ENCODE peak calls at places on chromosomes 6 and 20, in nine cellular contexts. F is breast epithelium; O is foreskin fibroblast; P is BJ; A is NCI-H1694; X is AG10803; U is T-cell; R is OCI-LY7; N is activated naive CD4-positive, alpha-beta T cell treated with anti-CD3 and anti-CD28 coated beads, Interleukin-2, amount 50 U/mL, for 72 hours. Q is an unnamed sample.

GRCh38 chr6:170023620-170024521 is 267.0 kb downstream of the DLL1 start:
- DNase-seq in A (no peak), X (no peak), U (no peak), O (no peak), P (no peak), N (peak), F (no peak), R (no peak), Q (no peak)

GRCh38 chr6:217048-217659 is 75.1 kb upstream of the DUSP22 start:
- DNase-seq in R (peak), F (no peak), P (no peak), O (no peak), N (no peak), A (no peak), U (no peak), X (no peak), Q (peak)

GRCh38 chr6:157849288-157850017 is 26.4 kb downstream of the SNX9 start:
- DNase-seq in U (no peak), R (no peak), A (no peak), F (no peak), P (no peak), O (no peak), N (no peak), X (no peak), Q (no peak)

GRCh38 chr6:90098025-90098474 is 198.6 kb downstream of the BACH2 start:
- DNase-seq in R (no peak), A (no peak), P (peak), F (peak), X (peak), U (peak), O (peak), N (no peak), Q (no peak)

GRCh38 chr6:112640895-112641294 is 293.8 kb downstream of the RFPL4B start:
- DNase-seq in X (peak), O (peak), U (no peak), R (no peak), A (no peak), N (no peak), F (no peak), P (peak), Q (no peak)

GRCh38 chr20:22490287-22491187 is 93.8 kb downstream of the FOXA2 start:
- DNase-seq in U (no peak), R (no peak), P (no peak), N (no peak), A (no peak), F (no peak), O (no peak), X (no peak), Q (peak)

GRCh38 chr20:12180107-12180661 is 262.5 kb downstream of the BTBD3 start:
- DNase-seq in R (no peak), A (no peak), U (no peak), F (no peak), N (no peak), X (no peak), O (no peak), P (no peak), Q (no peak)

GRCh38 chr6:31383149-31383548 is 20.2 kb upstream of the MICA start:
- DNase-seq in R (no peak), X (peak), N (no peak), P (no peak), F (no peak), U (no peak), O (peak), A (no peak), Q (no peak)

GRCh38 chr6:22271044-22271443 is 25.8 kb downstream of the PRL start:
- DNase-seq in X (no peak), A (no peak), U (no peak), N (no peak), F (no peak), P (no peak), R (peak), O (no peak), Q (no peak)

GRCh38 chr20:52012093-52012492 is 179.5 kb downstream of the ZFP64 start:
- DNase-seq in X (peak), A (no peak), U (no peak), F (no peak), P (peak), R (no peak), N (no peak), O (no peak), Q (no peak)

Q was measured in iPS-NIHi11.